ENCODE peak calls at places on chromosomes 1 and 21, in six cellular contexts. Q is heart left ventricle, I is GM19239, S is RWPE2, W is psoas muscle, H is NCI-H460. M is an unnamed sample.

GRCh38 chr1:59198565-59198964 is 98.3 kb upstream of the FGGY start:
- DNase-seq in S (no peak), Q (no peak), H (no peak), W (no peak), I (no peak), M (no peak)

GRCh38 chr1:201546093-201546492 is 7.2 kb downstream of the NAV1 start:
- DNase-seq in S (no peak), I (no peak), H (peak), Q (no peak), W (no peak), M (no peak)

GRCh38 chr1:19596065-19596718 is 47.9 kb upstream of the NBL1 start:
- DNase-seq in W (no peak), S (no peak), Q (no peak), I (no peak), H (no peak), M (no peak)

GRCh38 chr1:154912755-154913154 is 23.8 kb downstream of the PMVK start:
- DNase-seq in H (no peak), W (no peak), S (no peak), I (no peak), Q (no peak), M (no peak)

GRCh38 chr1:35377553-35377952 is 109.0 kb downstream of the ZMYM4 start:
- DNase-seq in I (no peak), Q (no peak), S (no peak), W (no peak), H (no peak), M (no peak)

GRCh38 chr21:21481238-21481637 is 483.0 kb downstream of the NCAM2 start:
- DNase-seq in I (no peak), H (no peak), Q (no peak), S (no peak), W (no peak), M (no peak)

GRCh38 chr21:25895565-25896205 is 160.9 kb downstream of the GABPA start:
- DNase-seq in H (peak), W (no peak), I (peak), Q (no peak), S (no peak), M (no peak)

GRCh38 chr21:36310016-36310415 is 10.0 kb upstream of the MORC3 start:
- DNase-seq in S (no peak), Q (no peak), W (no peak), H (no peak), I (no peak), M (no peak)

GRCh38 chr1:112397051-112397471 is 1.0 kb downstream of the CTTNBP2NL start:
- DNase-seq in W (no peak), I (no peak), S (no peak), Q (no peak), H (no peak), M (no peak)

GRCh38 chr1:110390096-110390495 is 730 bp downstream of the SLC16A4 start:
- DNase-seq in S (no peak), Q (peak), W (peak), I (no peak), H (peak), M (no peak)

GRCh38 chr1:31981976-31982375 is 31.7 kb upstream of the KHDRBS1 start:
- DNase-seq in W (no peak), H (no peak), Q (no peak), S (no peak), I (no peak), M (no peak)

GRCh38 chr1:3186526-3186921 is 117.5 kb downstream of the PRDM16 start:
- DNase-seq in I (no peak), Q (peak), W (peak), H (no peak), S (no peak), M (peak)

GRCh38 chr1:158117854-158118691 is 62.6 kb upstream of the CD1D start:
- DNase-seq in Q (peak), W (no peak), I (no peak), S (no peak), H (peak), M (peak)

GRCh38 chr1:166925791-166926483 is 49.4 kb downstream of the ILDR2 start:
- DNase-seq in I (no peak), S (no peak), Q (no peak), W (no peak), H (peak), M (no peak)

GRCh38 chr1:29837306-29837646 is 601.0 kb downstream of the PTPRU start:
- DNase-seq in H (no peak), I (no peak), W (no peak), Q (no peak), S (no peak), M (no peak)

GRCh38 chr1:11307837-11308236 is 34.8 kb downstream of the UBIAD1 start:
- DNase-seq in I (no peak), W (no peak), H (no peak), Q (no peak), S (no peak), M (no peak)

GRCh38 chr1:7629465-7630195 is 141.5 kb upstream of the VAMP3 start:
- DNase-seq in S (no peak), I (no peak), W (no peak), H (no peak), Q (no peak), M (no peak)

GRCh38 chr21:34771512-34772028 is 102.8 kb downstream of the CLIC6 start:
- DNase-seq in S (no peak), W (no peak), I (no peak), H (peak), Q (no peak), M (no peak)

GRCh38 chr1:51663721-51664120 is 46.8 kb downstream of the OSBPL9 start:
- DNase-seq in W (no peak), S (no peak), I (no peak), H (no peak), Q (no peak), M (no peak)

GRCh38 chr1:240672132-240672811 is 60.3 kb upstream of the GREM2 start:
- DNase-seq in H (no peak), Q (no peak), W (no peak), I (no peak), S (no peak), M (no peak)

GRCh38 chr1:224626042-224626441 is 9.9 kb downstream of the CNIH3 start:
- DNase-seq in W (no peak), Q (no peak), S (no peak), H (no peak), I (no peak), M (no peak)

GRCh38 chr1:21332691-21333449 is 42.6 kb upstream of the ECE1 start:
- DNase-seq in I (no peak), H (no peak), S (no peak), Q (no peak), W (no peak), M (no peak)

GRCh38 chr21:42688841-42689371 is 35.5 kb downstream of the PDE9A start:
- DNase-seq in Q (no peak), H (no peak), S (no peak), I (no peak), W (no peak), M (no peak)

GRCh38 chr1:16048573-16049189 is 5.1 kb downstream of the CLCNKB start:
- DNase-seq in Q (peak), H (no peak), I (no peak), S (no peak), W (peak), M (peak)

GRCh38 chr1:167934407-167935251 is 1.9 kb upstream of the DCAF6 start:
- DNase-seq in S (no peak), H (no peak), Q (no peak), W (no peak), I (no peak), M (no peak)

GRCh38 chr1:155989992-155990325 is 11.6 kb upstream of the ARHGEF2 start:
- DNase-seq in W (no peak), S (no peak), H (no peak), I (no peak), Q (no peak), M (no peak)

GRCh38 chr1:205936846-205937707 is 6.2 kb downstream of the SLC26A9 start:
- DNase-seq in S (no peak), H (peak), I (no peak), Q (no peak), W (no peak), M (no peak)

GRCh38 chr21:42754270-42754933 is 101.0 kb downstream of the PDE9A start:
- DNase-seq in Q (peak), I (no peak), H (no peak), S (peak), W (no peak), M (no peak)

GRCh38 chr1:219621047-219621786 is 8.3 kb upstream of the ZC3H11B start:
- DNase-seq in I (no peak), H (no peak), Q (peak), W (no peak), S (no peak), M (no peak)

GRCh38 chr1:74835046-74835445 is 102.1 kb downstream of the TYW3 start:
- DNase-seq in H (no peak), W (no peak), S (no peak), I (no peak), Q (no peak), M (no peak)

GRCh38 chr1:12336436-12336835 is 106.6 kb downstream of the VPS13D start:
- DNase-seq in I (no peak), H (no peak), Q (no peak), W (no peak), S (no peak), M (no peak)

M was measured in mesothelial cell of epicardium.